ENCODE peak calls at places on chromosomes 6 and 20, in seven cellular contexts. W is SK-N-SH, G is sigmoid colon, A is K562, F is stomach, K is HepG2, B is transverse colon. V is an unnamed sample.

GRCh38 chr20:11111191-11111590 is 437.4 kb upstream of the JAG1 start:
- DNase-seq in B (no peak), G (no peak), F (no peak), K (no peak), W (no peak), A (no peak), V (no peak)

GRCh38 chr6:8180327-8181161 is 78.2 kb upstream of the EEF1E1 start:
- DNase-seq in W (no peak), K (no peak), F (no peak), G (no peak), A (no peak), B (no peak), V (no peak)

GRCh38 chr6:128803911-128804310 is 79.0 kb upstream of the LAMA2 start:
- DNase-seq in G (no peak), F (no peak), W (no peak), B (no peak), A (no peak), K (no peak), V (no peak)

GRCh38 chr20:47905628-47906487 is 120.6 kb upstream of the SULF2 start:
- DNase-seq in W (no peak), A (no peak), B (no peak), G (no peak), F (no peak), K (no peak), V (no peak)

GRCh38 chr20:49276895-49277785 is 717 bp downstream of the ZNFX1 start:
- DNase-seq in W (peak), K (no peak), F (no peak), A (peak), B (peak), G (peak), V (peak)

GRCh38 chr20:8855315-8855714 is 213.6 kb upstream of the PLCB4 start:
- DNase-seq in G (peak), K (no peak), A (no peak), W (no peak), F (no peak), B (no peak), V (no peak)

GRCh38 chr6:36126121-36126520 is 4.2 kb upstream of the MAPK13 start:
- DNase-seq in G (no peak), A (no peak), B (no peak), K (no peak), F (no peak), W (no peak), V (peak)

GRCh38 chr6:14476793-14477531 is 359.4 kb downstream of the CD83 start:
- DNase-seq in A (peak), G (peak), F (peak), W (no peak), K (no peak), B (peak), V (no peak)

GRCh38 chr20:6855074-6855473 is 87.6 kb downstream of the BMP2 start:
- DNase-seq in G (no peak), B (no peak), W (no peak), A (no peak), F (no peak), K (no peak), V (no peak)

GRCh38 chr20:18527836-18528235 is 20.1 kb downstream of the SEC23B start:
- DNase-seq in F (no peak), W (no peak), K (no peak), B (no peak), G (no peak), A (no peak), V (no peak)

GRCh38 chr6:40455686-40456389 is 131.3 kb downstream of the LRFN2 start:
- DNase-seq in A (no peak), G (no peak), B (no peak), K (no peak), F (no peak), W (no peak), V (no peak)

GRCh38 chr6:117907600-117908245 is 659 bp downstream of the SLC35F1 start:
- DNase-seq in A (no peak), G (no peak), W (peak), F (no peak), K (no peak), B (no peak), V (no peak)

GRCh38 chr6:20703049-20703448 is 168.8 kb downstream of the CDKAL1 start:
- DNase-seq in W (no peak), K (no peak), G (no peak), A (no peak), B (no peak), F (no peak), V (no peak)

GRCh38 chr20:55095745-55096450 is 620.5 kb downstream of the DOK5 start:
- DNase-seq in B (no peak), W (no peak), K (no peak), A (no peak), F (no peak), G (no peak), V (no peak)

GRCh38 chr6:105223242-105223641 is 43.4 kb upstream of the POPDC3 start:
- DNase-seq in G (no peak), B (no peak), F (no peak), W (no peak), A (no peak), K (no peak), V (no peak)

GRCh38 chr20:13401596-13401995 is 180.5 kb downstream of the ISM1 start:
- DNase-seq in K (no peak), G (no peak), A (no peak), W (no peak), F (no peak), B (no peak), V (no peak)

GRCh38 chr6:94953867-94954631 is 623.3 kb upstream of the MANEA start:
- DNase-seq in F (no peak), G (no peak), K (no peak), A (no peak), W (no peak), B (no peak), V (no peak)

GRCh38 chr20:43404880-43405279 is 52.8 kb upstream of the SRSF6 start:
- DNase-seq in G (no peak), W (no peak), F (no peak), K (peak), B (no peak), A (peak), V (no peak)

GRCh38 chr6:115370202-115370601 is 690.5 kb downstream of the FRK start:
- DNase-seq in F (no peak), W (no peak), K (no peak), B (no peak), G (no peak), A (no peak), V (no peak)

GRCh38 chr6:138864343-138864890 is 68.5 kb downstream of the ECT2L start:
- DNase-seq in F (no peak), G (no peak), K (no peak), W (no peak), A (no peak), B (no peak), V (no peak)

GRCh38 chr6:121436966-121437756 is 1.7 kb downstream of the GJA1 start:
- DNase-seq in F (no peak), G (peak), K (no peak), B (peak), W (peak), A (no peak), V (peak)

GRCh38 chr6:121435444-121436069 is at the start of gene GJA1:
- DNase-seq in W (peak), K (no peak), B (peak), F (no peak), A (no peak), G (no peak), V (no peak)

GRCh38 chr6:121439456-121440250 is 4.2 kb downstream of the GJA1 start:
- DNase-seq in F (no peak), B (no peak), A (no peak), G (no peak), W (no peak), K (no peak), V (no peak)

GRCh38 chr6:121436172-121436965 is 923 bp downstream of the GJA1 start:
- DNase-seq in G (no peak), F (no peak), K (no peak), W (no peak), A (no peak), B (no peak), V (no peak)

DNA sequence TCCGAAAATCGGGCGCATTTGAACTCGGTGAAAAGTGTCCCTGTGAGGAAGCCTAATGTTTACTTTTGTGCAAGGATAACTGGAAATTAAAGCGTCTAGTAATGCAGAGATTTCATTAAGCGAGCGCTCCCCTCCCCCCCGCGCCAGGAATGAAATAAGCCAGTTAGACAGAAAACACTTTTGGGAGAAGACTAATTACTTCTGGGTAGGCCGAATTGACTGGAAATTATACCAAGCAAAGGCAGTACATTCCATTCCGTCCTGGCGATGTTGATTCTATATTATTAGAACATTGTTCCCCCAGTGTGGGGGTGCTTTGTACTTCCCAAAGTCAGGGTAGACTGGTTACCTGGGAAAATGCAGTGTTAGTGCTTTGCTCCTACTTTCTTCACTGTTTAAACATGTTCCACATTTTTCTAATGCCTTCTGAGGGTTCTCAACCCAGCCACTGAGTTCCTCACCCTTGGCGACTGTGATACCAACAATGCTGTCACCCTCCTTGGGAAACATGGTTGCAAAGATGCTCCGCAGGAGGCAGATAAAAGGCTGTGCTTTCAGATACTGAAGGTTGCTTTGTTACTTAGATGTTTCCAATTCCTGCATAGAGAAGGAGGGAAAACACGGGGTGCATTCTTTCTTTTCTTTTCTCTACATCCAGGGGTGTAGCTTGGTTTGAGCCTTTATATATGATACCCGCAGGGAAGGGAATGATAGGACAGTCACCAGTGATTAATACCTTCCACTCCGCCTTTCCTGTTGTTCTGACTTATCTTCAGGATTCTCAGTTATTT is 2.6 kb downstream of the GJA1 start:
- DNase-seq in W (no peak), B (no peak), K (no peak), F (no peak), G (no peak), A (no peak), V (no peak)
- TF ChIP-seq EP300 in W (no peak), B (no peak), K (no peak), F (no peak), G (no peak), A (no peak), V (peak)

GRCh38 chr6:126923807-126924206 is 194.7 kb upstream of the RSPO3 start:
- DNase-seq in W (no peak), B (no peak), G (no peak), F (no peak), A (no peak), K (no peak), V (no peak)
- TF ChIP-seq POLR2AphosphoS5 in W (no peak), B (no peak), G (no peak), F (no peak), A (no peak), K (no peak), V (no peak)

GRCh38 chr6:13272131-13273046 is 55.9 kb downstream of the TBC1D7 start:
- DNase-seq in F (peak), B (peak), A (peak), G (peak), K (no peak), W (no peak), V (peak)
- TF ChIP-seq EP300 in F (no peak), B (no peak), A (no peak), G (no peak), K (no peak), W (no peak), V (no peak)

GRCh38 chr20:25056601-25057233 is 1.2 kb downstream of the ACSS1 start:
- DNase-seq in A (no peak), K (no peak), W (no peak), B (no peak), G (peak), F (peak), V (no peak)

GRCh38 chr20:25058051-25058796 is at the start of gene ACSS1:
- DNase-seq in A (no peak), F (peak), B (peak), G (peak), K (no peak), W (peak), V (no peak)

GRCh38 chr20:25058797-25059486 is 1.0 kb upstream of the ACSS1 start:
- DNase-seq in W (peak), B (peak), K (peak), A (no peak), F (peak), G (peak), V (no peak)

GRCh38 chr20:25055711-25056492 is 2.0 kb downstream of the ACSS1 start:
- DNase-seq in K (no peak), G (peak), B (peak), F (peak), A (peak), W (no peak), V (no peak)

DNA sequence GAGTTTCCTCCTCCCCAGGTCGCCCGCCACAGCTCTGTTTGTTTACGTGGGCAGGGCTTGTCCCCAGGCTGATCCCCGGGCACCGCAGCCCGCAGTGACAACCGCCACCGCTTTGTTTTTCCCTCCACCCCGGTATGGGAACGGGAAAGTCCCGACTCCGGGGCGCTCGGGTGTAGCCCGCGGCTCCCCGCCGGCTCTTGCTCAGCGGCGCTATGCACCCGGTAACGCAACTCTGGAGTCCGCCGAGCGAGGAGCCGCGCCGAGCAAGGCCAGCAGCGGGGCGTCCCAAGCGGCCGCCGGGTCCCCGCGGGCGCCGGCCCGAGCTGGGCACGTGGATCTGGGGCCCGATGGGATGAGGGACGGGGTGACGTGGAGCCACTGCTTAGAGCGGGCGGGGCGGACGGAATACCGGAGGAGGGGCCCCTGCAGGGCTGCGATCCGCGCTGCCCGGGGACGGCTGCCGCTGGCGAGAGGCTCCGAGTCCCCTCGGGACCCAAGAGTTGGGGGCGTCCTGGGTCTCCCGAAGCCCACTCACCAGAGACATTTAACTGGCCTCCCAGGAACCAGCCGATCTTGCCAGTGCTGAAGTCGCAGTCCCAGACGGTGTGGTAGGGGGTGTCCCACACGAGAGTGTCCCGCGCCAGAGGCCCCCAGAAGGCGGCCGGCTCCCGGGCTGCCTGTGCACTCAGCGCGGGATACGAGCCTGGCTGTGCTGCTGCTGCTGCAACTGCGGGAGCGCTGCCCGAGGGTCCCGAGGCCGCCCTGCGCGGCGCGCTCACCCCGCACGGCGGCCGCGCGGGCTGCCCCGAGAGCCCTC is 497 bp downstream of the ACSS1 start:
- DNase-seq in A (no peak), K (no peak), B (peak), W (peak), F (peak), G (peak), V (peak)
- TF ChIP-seq POLR2AphosphoS5 in A (no peak), K (no peak), B (peak), W (no peak), F (peak), G (peak), V (no peak)

GRCh38 chr6:167547328-167547692 is 222.4 kb downstream of the TTLL2 start:
- DNase-seq in W (no peak), G (no peak), F (no peak), A (no peak), B (no peak), K (no peak), V (no peak)

GRCh38 chr6:167547751-167548150 is 222.9 kb downstream of the TTLL2 start:
- DNase-seq in W (no peak), F (no peak), G (no peak), B (no peak), K (no peak), A (no peak), V (no peak)

GRCh38 chr6:167546611-167547327 is 221.9 kb downstream of the TTLL2 start:
- DNase-seq in A (no peak), F (no peak), W (no peak), K (no peak), G (no peak), B (no peak), V (no peak)

GRCh38 chr6:167541544-167541943 is 216.7 kb downstream of the TTLL2 start:
- DNase-seq in F (no peak), B (no peak), A (no peak), K (no peak), W (no peak), G (no peak), V (no peak)

DNA sequence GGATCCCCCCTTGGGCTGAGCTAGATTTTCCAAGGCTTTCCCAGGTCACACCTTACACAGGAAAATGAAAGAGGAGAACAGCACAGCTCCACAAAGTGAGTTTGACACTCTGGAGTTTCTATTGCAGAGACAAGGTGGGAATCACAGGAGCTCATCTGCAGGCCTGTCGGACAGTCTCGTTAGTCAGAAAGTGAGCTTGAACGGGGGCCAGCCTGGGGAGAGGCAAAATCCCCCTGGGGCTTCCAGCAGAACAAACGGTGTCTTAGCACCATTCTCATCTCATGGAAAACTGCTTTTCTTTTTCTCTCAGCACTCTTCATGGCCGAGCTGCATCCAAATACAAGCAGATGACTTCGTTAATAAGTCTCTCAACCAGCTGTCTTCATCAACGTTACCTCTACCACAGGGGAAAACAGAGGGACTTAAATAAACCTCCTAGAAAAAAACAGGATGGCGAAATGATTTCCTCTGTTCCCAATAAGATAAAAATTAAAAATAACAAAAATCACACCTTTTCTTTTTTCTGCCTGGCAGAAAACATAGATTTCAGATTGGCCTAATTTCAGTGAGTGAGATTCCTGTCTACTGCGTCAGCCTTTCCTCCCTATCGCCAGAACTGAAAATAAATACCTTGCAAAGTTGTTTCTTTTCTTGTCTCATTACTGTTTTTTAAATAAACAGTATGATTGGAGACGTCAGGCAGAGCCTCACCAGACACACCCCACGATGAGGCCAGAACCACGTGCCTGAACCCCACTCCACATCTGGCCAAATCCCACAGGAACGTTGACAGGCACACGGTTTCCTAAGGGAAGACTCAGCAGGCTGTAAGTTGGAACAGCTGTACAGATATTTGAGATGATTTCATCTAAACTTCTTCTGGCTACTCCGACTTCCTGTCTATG is 219.0 kb downstream of the TTLL2 start:
- DNase-seq in W (no peak), K (no peak), G (peak), B (peak), F (no peak), A (no peak), V (no peak)
- TF ChIP-seq EP300 in W (no peak), K (no peak), G (no peak), B (no peak), F (no peak), A (no peak), V (no peak)

GRCh38 chr6:142802124-142802523 is 142.9 kb downstream of the HIVEP2 start:
- DNase-seq in F (no peak), B (no peak), A (no peak), G (no peak), K (peak), W (no peak), V (no peak)
- TF ChIP-seq POLR2AphosphoS5 in F (peak), B (no peak), A (no peak), G (peak), K (no peak), W (peak), V (no peak)

DNA sequence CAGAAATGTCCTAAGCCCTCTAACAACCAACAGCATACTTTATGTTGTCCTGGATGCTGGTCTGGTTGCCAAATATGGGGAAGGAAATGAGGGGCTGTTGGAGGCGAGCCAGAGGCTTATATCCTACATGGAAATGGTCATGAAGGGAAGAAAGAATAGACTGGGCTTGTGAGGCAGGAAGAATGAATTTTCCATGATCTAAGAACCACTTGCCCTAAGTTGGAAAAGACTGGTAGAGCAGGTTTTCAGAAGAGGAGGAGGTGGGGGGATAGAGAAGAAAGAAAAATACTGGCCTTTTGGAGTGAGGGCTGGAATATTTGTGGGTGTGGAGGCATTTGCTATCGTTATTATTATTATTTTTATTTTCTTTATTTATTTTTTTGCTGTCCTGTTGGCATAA is 237.2 kb downstream of the SMOC2 start:
- DNase-seq in B (no peak), A (no peak), W (no peak), G (no peak), K (no peak), F (no peak), V (no peak)
- TF ChIP-seq EP300 in B (no peak), A (no peak), W (no peak), G (no peak), K (no peak), F (no peak), V (no peak)

GRCh38 chr6:166902211-166902755 is 54.1 kb downstream of the RNASET2 start:
- DNase-seq in F (no peak), K (no peak), B (no peak), A (no peak), W (no peak), G (no peak), V (no peak)

GRCh38 chr6:166900956-166901607 is 55.3 kb downstream of the RNASET2 start:
- DNase-seq in F (no peak), G (no peak), A (no peak), K (no peak), W (peak), B (no peak), V (no peak)

GRCh38 chr6:166903027-166903426 is 53.3 kb downstream of the RNASET2 start:
- DNase-seq in F (no peak), G (no peak), A (no peak), W (no peak), K (no peak), B (no peak), V (no peak)

GRCh38 chr6:166900130-166900708 is 56.1 kb downstream of the RNASET2 start:
- DNase-seq in K (no peak), A (no peak), B (no peak), F (no peak), G (no peak), W (no peak), V (no peak)

GRCh38 chr6:166901626-166902025 is 54.7 kb downstream of the RNASET2 start:
- DNase-seq in G (no peak), A (no peak), B (no peak), K (no peak), F (no peak), W (no peak), V (no peak)
- TF ChIP-seq POLR2AphosphoS5 in G (no peak), A (no peak), B (no peak), K (no peak), F (no peak), W (no peak), V (no peak)

V was measured in suprapubic skin.